ENCODE peak calls at places on chromosomes 6 and 20, in six cellular contexts. B is NCI-H2171; P is posterior vena cava; V is stimulated activated naive CD4-positive, alpha-beta T cell; G is NCI-H774; M is NCI-H1092. U is an unnamed sample.
A peak's percentile ranks its signal among the peaks of the same experiment; 100 is the strongest.

GRCh38 chr6:47106721-47107197 is 64.6 kb upstream of the ADGRF1 start:
- DNase-seq in V (no peak), G (no peak), M (no peak), P (no peak), B (no peak), U (no peak)

GRCh38 chr20:41118632-41119031 is 18.7 kb upstream of the PLCG1 start:
- DNase-seq in M (no peak), P (no peak), G (no peak), B (no peak), V (no peak), U (no peak)

GRCh38 chr6:130524552-130524951 is 158.7 kb downstream of the TMEM200A start:
- DNase-seq in P (no peak), B (no peak), V (no peak), M (no peak), G (no peak), U (no peak)

GRCh38 chr6:156933201-156934053 is 156.2 kb downstream of the ARID1B start:
- DNase-seq in V (no peak), G (peak; percentile 87), M (peak; percentile 60), P (no peak), B (no peak), U (no peak)

GRCh38 chr6:139708342-139709199 is 334.1 kb upstream of the CITED2 start:
- DNase-seq in M (no peak), G (no peak), P (no peak), V (no peak), B (no peak), U (no peak)

GRCh38 chr20:29762620-29763019 is 1494.8 kb upstream of the DEFB115 start:
- DNase-seq in V (no peak), P (no peak), G (no peak), M (no peak), B (no peak), U (no peak)

GRCh38 chr6:143405381-143406154 is 44.9 kb downstream of the ADAT2 start:
- DNase-seq in M (no peak), V (no peak), G (no peak), B (no peak), P (no peak), U (no peak)

GRCh38 chr6:8065519-8065911 is 1.3 kb upstream of the BLOC1S5 start:
- DNase-seq in V (no peak), G (no peak), B (no peak), P (no peak), M (no peak), U (no peak)

GRCh38 chr6:112934433-112935327 is 587.5 kb downstream of the RFPL4B start:
- DNase-seq in M (no peak), G (no peak), V (no peak), P (no peak), B (no peak), U (no peak)

GRCh38 chr6:11263185-11263817 is 30.8 kb upstream of the NEDD9 start:
- DNase-seq in G (no peak), M (no peak), B (no peak), P (peak; percentile 90), V (no peak), U (no peak)

GRCh38 chr20:62405108-62405980 is 1.7 kb downstream of the CABLES2 start:
- DNase-seq in B (no peak), M (no peak), G (no peak), V (no peak), P (no peak), U (no peak)

GRCh38 chr20:31508517-31509244 is 5.6 kb upstream of the HM13 start:
- DNase-seq in V (no peak), P (no peak), M (no peak), G (no peak), B (no peak), U (no peak)

GRCh38 chr20:16528078-16528477 is 45.2 kb downstream of the KIF16B start:
- DNase-seq in M (no peak), B (peak; percentile 63), V (no peak), P (no peak), G (peak; percentile 59), U (no peak)

GRCh38 chr20:42204261-42204660 is 586.1 kb upstream of the CHD6 start:
- DNase-seq in P (no peak), G (peak; percentile 12), V (no peak), B (no peak), M (peak; percentile 4), U (no peak)

GRCh38 chr6:113805167-113805835 is 51.8 kb upstream of the MARCKS start:
- DNase-seq in B (no peak), G (peak; percentile 34), P (no peak), V (no peak), M (no peak), U (no peak)

GRCh38 chr6:19415605-19416326 is 421.4 kb upstream of the ID4 start:
- DNase-seq in B (no peak), V (no peak), G (no peak), M (no peak), P (no peak), U (no peak)

GRCh38 chr6:163876391-163876790 is 461.9 kb downstream of the QKI start:
- DNase-seq in B (no peak), G (no peak), P (no peak), V (no peak), M (no peak), U (no peak)

GRCh38 chr20:46137816-46138215 is 19.7 kb downstream of the CD40 start:
- DNase-seq in G (no peak), B (no peak), V (no peak), P (no peak), M (no peak), U (no peak)

GRCh38 chr6:122692175-122692598 is 82.0 kb downstream of the PKIB start:
- DNase-seq in G (no peak), B (no peak), M (no peak), V (no peak), P (no peak), U (no peak)

GRCh38 chr6:135116566-135116965 is 61.9 kb upstream of the HBS1L start:
- DNase-seq in V (peak; percentile 66), G (no peak), B (no peak), M (no peak), P (no peak), U (no peak)

GRCh38 chr20:47681977-47682812 is 103.1 kb downstream of the SULF2 start:
- DNase-seq in M (no peak), B (no peak), G (no peak), V (no peak), P (peak; percentile 89), U (no peak)

GRCh38 chr6:43715056-43715788 is 27.6 kb upstream of the MRPS18A start:
- DNase-seq in V (no peak), P (no peak), B (no peak), M (no peak), G (no peak), U (peak; percentile 36)

GRCh38 chr6:149843051-149843633 is 21.0 kb downstream of the LRP11 start:
- DNase-seq in G (no peak), V (no peak), P (no peak), B (no peak), M (no peak), U (no peak)

GRCh38 chr6:145863988-145864616 is 49.5 kb upstream of the FBXO30 start:
- DNase-seq in B (no peak), V (no peak), M (no peak), G (no peak), P (no peak), U (no peak)

GRCh38 chr6:11753798-11754197 is 24.8 kb downstream of the ADTRP start:
- DNase-seq in P (no peak), M (no peak), G (no peak), V (no peak), B (no peak), U (no peak)

GRCh38 chr6:159959165-159959975 is 9.5 kb upstream of the IGF2R start:
- DNase-seq in M (no peak), P (no peak), B (no peak), G (no peak), V (no peak), U (no peak)

GRCh38 chr6:142222022-142222421 is 75.0 kb downstream of the VTA1 start:
- DNase-seq in P (no peak), V (no peak), B (no peak), G (no peak), M (no peak), U (no peak)

GRCh38 chr6:169556238-169556637 is 145.6 kb downstream of the WDR27 start:
- DNase-seq in G (no peak), B (no peak), P (no peak), V (no peak), M (no peak), U (no peak)

U was measured in chondrocyte.